ENCODE peak calls at places on chromosome 22, in six cellular contexts. D, R, A, H, Y and B are unnamed samples.

GRCh38 chr22:44711701-44712100 is 9.7 kb downstream of the PRR5 start:
- DNase-seq in A (no peak), H (no peak), D (no peak), Y (no peak), R (no peak), B (no peak)

GRCh38 chr22:43481528-43482309 is 69.9 kb downstream of the MPPED1 start:
- DNase-seq in D (no peak), Y (peak), A (no peak), H (peak), R (no peak), B (no peak)

GRCh38 chr22:22235564-22235963 is 9.0 kb upstream of the VPREB1 start:
- DNase-seq in D (peak), R (peak), A (peak), Y (no peak), H (peak), B (no peak)

GRCh38 chr22:42961815-42962214 is 53.1 kb downstream of the PACSIN2 start:
- DNase-seq in A (no peak), R (no peak), Y (no peak), H (no peak), D (no peak), B (no peak)

GRCh38 chr22:35835998-35836691 is 118.5 kb downstream of the APOL5 start:
- DNase-seq in H (peak), Y (peak), R (no peak), D (peak), A (no peak), B (peak)

GRCh38 chr22:39908737-39909136 is 7.9 kb downstream of the GRAP2 start:
- DNase-seq in Y (no peak), R (no peak), H (no peak), D (no peak), A (peak), B (peak)

GRCh38 chr22:46678003-46678657 is 57.9 kb downstream of the GRAMD4 start:
- DNase-seq in A (no peak), Y (no peak), R (no peak), H (no peak), D (no peak), B (no peak)

GRCh38 chr22:19182472-19183157 is 4.1 kb upstream of the SLC25A1 start:
- DNase-seq in R (no peak), A (no peak), Y (no peak), H (no peak), D (no peak), B (no peak)

GRCh38 chr22:43310311-43310710 is 32.9 kb downstream of the SCUBE1 start:
- DNase-seq in A (no peak), Y (no peak), H (no peak), D (no peak), R (no peak), B (no peak)

GRCh38 chr22:40552070-40552469 is 84.4 kb downstream of the MRTFA start:
- DNase-seq in R (no peak), Y (no peak), H (no peak), D (peak), A (no peak), B (no peak)

GRCh38 chr22:23217171-23218052 is 37.1 kb downstream of the BCR start:
- DNase-seq in H (no peak), A (no peak), D (no peak), Y (no peak), R (no peak), B (no peak)

GRCh38 chr22:31980628-31981027 is 36.3 kb downstream of the YWHAH start:
- DNase-seq in H (no peak), Y (no peak), D (no peak), A (no peak), R (no peak), B (no peak)

GRCh38 chr22:23772315-23773246 is at the start of gene MMP11:
- DNase-seq in D (peak), A (peak), Y (peak), R (peak), H (no peak), B (no peak)